ENCODE peak calls at places on chromosome 1, in seven cellular contexts. X is brain microvascular endothelial cell, T is fibroblast of mammary gland, O is endodermal cell, N is Caco-2, R is body of pancreas, W is AG04450. C is an unnamed sample.

GRCh38 chr1:115810609-115811008 is 30.3 kb downstream of the NHLH2 start:
- DNase-seq in X (no peak), T (no peak), O (no peak), N (no peak), R (no peak), W (no peak), C (no peak)

GRCh38 chr1:25503551-25504426 is 39.6 kb upstream of the LDLRAP1 start:
- DNase-seq in X (no peak), T (no peak), O (peak), N (peak), R (peak), W (no peak), C (no peak)

GRCh38 chr1:45815667-45816458 is 12.5 kb downstream of the MAST2 start:
- DNase-seq in X (peak), T (peak), O (no peak), N (no peak), R (no peak), W (no peak), C (no peak)

GRCh38 chr1:228304766-228305395 is 97.0 kb downstream of the OBSCN start:
- DNase-seq in X (no peak), T (no peak), O (peak), N (no peak), R (peak), W (no peak), C (peak)

GRCh38 chr1:183070923-183071618 is 47.9 kb downstream of the LAMC1 start:
- DNase-seq in X (peak), T (peak), O (no peak), N (no peak), R (no peak), W (peak), C (no peak)

GRCh38 chr1:15950763-15951295 is 25.1 kb downstream of the ZBTB17 start:
- DNase-seq in X (no peak), T (peak), O (no peak), N (no peak), R (no peak), W (no peak), C (peak)

GRCh38 chr1:168714012-168714411 is 15.0 kb downstream of the DPT start:
- DNase-seq in X (no peak), T (no peak), O (no peak), N (no peak), R (peak), W (no peak), C (no peak)

GRCh38 chr1:151934048-151934493 is 24.8 kb upstream of the THEM4 start:
- DNase-seq in X (peak), T (peak), O (peak), N (peak), R (peak), W (peak), C (no peak)

GRCh38 chr1:41144285-41144684 is 97.8 kb downstream of the SCMH1 start:
- DNase-seq in X (no peak), T (no peak), O (no peak), N (no peak), R (no peak), W (no peak), C (no peak)

GRCh38 chr1:66732407-66733166 is 19.7 kb upstream of the DYNLT5 start:
- DNase-seq in X (peak), T (peak), O (no peak), N (no peak), R (no peak), W (no peak), C (no peak)

GRCh38 chr1:234973426-234974250 is 155.0 kb downstream of the TOMM20 start:
- DNase-seq in X (no peak), T (no peak), O (peak), N (no peak), R (peak), W (no peak), C (peak)

GRCh38 chr1:111596499-111596898 is 23.1 kb upstream of the RAP1A start:
- DNase-seq in X (no peak), T (no peak), O (no peak), N (no peak), R (no peak), W (no peak), C (no peak)

GRCh38 chr1:51733793-51734522 is 117.1 kb downstream of the OSBPL9 start:
- DNase-seq in X (no peak), T (no peak), O (no peak), N (peak), R (no peak), W (no peak), C (no peak)

GRCh38 chr1:41109316-41110263 is 88.1 kb upstream of the SLFNL1 start:
- DNase-seq in X (peak), T (peak), O (no peak), N (peak), R (peak), W (peak), C (no peak)

GRCh38 chr1:8562222-8562621 is 244.3 kb downstream of the SLC45A1 start:
- DNase-seq in X (no peak), T (no peak), O (no peak), N (no peak), R (no peak), W (no peak), C (no peak)

GRCh38 chr1:47763456-47764171 is 233.6 kb downstream of the TRABD2B start:
- DNase-seq in X (peak), T (no peak), O (no peak), N (no peak), R (no peak), W (no peak), C (no peak)

GRCh38 chr1:6488602-6489382 is 2.7 kb downstream of the PLEKHG5 start:
- DNase-seq in X (no peak), T (no peak), O (no peak), N (no peak), R (no peak), W (no peak), C (no peak)

GRCh38 chr1:32426489-32427255 is 32.4 kb upstream of the BSDC1 start:
- DNase-seq in X (no peak), T (peak), O (peak), N (no peak), R (peak), W (no peak), C (no peak)

GRCh38 chr1:55081188-55081904 is 42.0 kb downstream of the PCSK9 start:
- DNase-seq in X (peak), T (peak), O (peak), N (no peak), R (no peak), W (peak), C (no peak)

GRCh38 chr1:38003261-38004250 is 1.8 kb downstream of the FHL3 start:
- DNase-seq in X (no peak), T (peak), O (peak), N (no peak), R (peak), W (no peak), C (peak)

GRCh38 chr1:215198021-215198420 is 115.5 kb downstream of the KCNK2 start:
- DNase-seq in X (no peak), T (peak), O (no peak), N (no peak), R (no peak), W (no peak), C (no peak)

GRCh38 chr1:41863683-41864082 is 55.0 kb downstream of the HIVEP3 start:
- DNase-seq in X (no peak), T (no peak), O (no peak), N (no peak), R (no peak), W (no peak), C (no peak)

GRCh38 chr1:842816-843215 is 80.9 kb upstream of the SAMD11 start:
- DNase-seq in X (no peak), T (no peak), O (no peak), N (no peak), R (no peak), W (no peak), C (no peak)

GRCh38 chr1:227556288-227556687 is 7.1 kb upstream of the ZNF678 start:
- DNase-seq in X (no peak), T (no peak), O (no peak), N (no peak), R (peak), W (no peak), C (no peak)

GRCh38 chr1:152968248-152968647 is 2.2 kb upstream of the SPRR4 start:
- DNase-seq in X (no peak), T (no peak), O (no peak), N (no peak), R (no peak), W (no peak), C (no peak)

GRCh38 chr1:228647523-228648444 is 87.5 kb upstream of the RHOU start:
- DNase-seq in X (peak), T (peak), O (peak), N (peak), R (peak), W (no peak), C (peak)

GRCh38 chr1:30462826-30463425 is 260.5 kb downstream of the MATN1 start:
- DNase-seq in X (no peak), T (no peak), O (no peak), N (no peak), R (no peak), W (no peak), C (no peak)

GRCh38 chr1:30461640-30462039 is 261.7 kb downstream of the MATN1 start:
- DNase-seq in X (no peak), T (no peak), O (no peak), N (no peak), R (peak), W (no peak), C (no peak)

GRCh38 chr1:30464187-30464617 is 259.2 kb downstream of the MATN1 start:
- DNase-seq in X (no peak), T (no peak), O (no peak), N (no peak), R (no peak), W (no peak), C (no peak)

GRCh38 chr1:30465096-30465495 is 258.3 kb downstream of the MATN1 start:
- DNase-seq in X (no peak), T (no peak), O (no peak), N (no peak), R (no peak), W (no peak), C (no peak)

DNA sequence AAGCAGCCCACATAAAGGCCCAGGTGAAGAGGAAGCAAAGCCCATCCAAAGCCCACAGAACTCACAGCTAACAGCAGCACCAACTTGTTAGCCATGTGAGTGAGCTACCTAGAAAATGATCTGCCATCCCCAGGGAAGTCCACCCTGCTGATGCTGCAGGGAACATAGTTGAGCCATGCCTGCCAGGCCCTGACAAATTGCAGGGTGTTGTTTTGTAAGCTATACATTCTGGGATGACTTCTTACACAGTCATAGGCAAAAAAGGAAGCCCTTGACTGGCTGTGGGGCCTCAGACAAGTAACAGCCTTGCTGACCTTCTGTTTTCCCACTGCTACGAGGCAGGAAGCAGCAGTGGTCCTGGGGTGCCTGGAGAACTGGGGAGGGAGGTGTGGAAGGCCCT is 262.7 kb downstream of the MATN1 start:
- DNase-seq in X (no peak), T (no peak), O (no peak), N (no peak), R (no peak), W (no peak), C (no peak)
- TF ChIP-seq CTCF in X (no peak), T (no peak), O (no peak), N (no peak), R (no peak), W (no peak), C (no peak)

GRCh38 chr1:207224666-207225065 is 96.8 kb upstream of the CD55 start:
- DNase-seq in X (no peak), T (no peak), O (no peak), N (no peak), R (no peak), W (no peak), C (no peak)
- TF ChIP-seq CTCF in X (no peak), T (no peak), O (no peak), N (no peak), R (no peak), W (no peak), C (no peak)

GRCh38 chr1:99646885-99647284 is 972 bp downstream of the PALMD start:
- DNase-seq in X (no peak), T (no peak), O (no peak), N (no peak), R (no peak), W (no peak), C (no peak)

GRCh38 chr1:99647460-99647859 is 1.5 kb downstream of the PALMD start:
- DNase-seq in X (no peak), T (no peak), O (no peak), N (no peak), R (no peak), W (no peak), C (no peak)

GRCh38 chr1:99644302-99645004 is 1.5 kb upstream of the PALMD start:
- DNase-seq in X (no peak), T (no peak), O (no peak), N (no peak), R (no peak), W (no peak), C (no peak)

GRCh38 chr1:99645199-99645598 is 714 bp upstream of the PALMD start:
- DNase-seq in X (no peak), T (peak), O (no peak), N (peak), R (peak), W (no peak), C (no peak)

GRCh38 chr1:99645699-99646531 is at the start of gene PALMD:
- DNase-seq in X (no peak), T (peak), O (peak), N (peak), R (peak), W (no peak), C (no peak)
- TF ChIP-seq CTCF in X (no peak), T (no peak), O (no peak), N (no peak), R (no peak), W (no peak), C (no peak)

DNA sequence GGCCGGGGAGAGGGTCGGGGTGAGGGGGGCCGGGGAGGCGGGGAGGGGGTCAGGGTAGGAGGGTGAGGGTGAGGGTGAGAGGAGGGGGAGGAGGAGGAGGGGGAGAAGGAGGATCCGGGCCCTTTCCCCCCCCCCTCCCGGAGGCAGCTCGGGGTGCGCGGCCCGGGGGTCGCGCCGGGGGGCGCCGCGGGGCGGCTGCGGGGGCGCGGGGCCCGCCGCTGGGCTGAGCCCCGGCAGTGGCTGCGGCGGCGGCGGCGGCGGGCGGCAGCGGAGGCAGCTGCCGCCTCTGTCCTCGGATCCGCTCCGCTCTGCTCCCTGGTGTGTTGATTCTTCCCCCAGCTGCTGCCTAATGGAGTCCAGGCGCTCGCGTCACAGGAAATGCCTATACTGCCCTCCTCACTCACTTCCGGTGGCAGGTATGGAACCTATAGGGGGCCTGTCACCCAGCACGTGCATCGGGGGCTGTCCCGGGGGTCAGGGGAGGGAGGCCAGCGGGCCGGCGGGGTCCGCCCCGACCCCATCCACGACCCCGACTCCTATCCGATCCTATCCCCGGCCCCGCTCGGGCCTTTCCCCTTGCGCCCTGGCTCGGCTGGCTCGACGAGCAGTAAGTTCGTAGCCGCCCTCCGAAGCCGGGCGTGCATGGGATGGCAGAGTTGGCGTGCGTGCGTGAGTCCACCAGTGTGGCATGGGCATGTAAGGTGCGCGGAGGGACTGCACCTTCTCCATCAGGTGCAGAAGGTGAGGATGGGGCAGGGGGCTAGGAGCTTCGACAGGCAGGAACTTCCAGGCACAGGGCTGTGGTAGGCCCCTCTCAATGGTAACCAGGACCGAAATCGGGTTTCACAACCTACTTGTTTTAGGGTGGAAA is at the start of gene WDR26:
- DNase-seq in X (peak), T (peak), O (peak), N (peak), R (peak), W (no peak), C (peak)
- TF ChIP-seq CTCF in X (peak), T (no peak), O (peak), N (no peak), R (peak), W (peak), C (no peak)

DNA sequence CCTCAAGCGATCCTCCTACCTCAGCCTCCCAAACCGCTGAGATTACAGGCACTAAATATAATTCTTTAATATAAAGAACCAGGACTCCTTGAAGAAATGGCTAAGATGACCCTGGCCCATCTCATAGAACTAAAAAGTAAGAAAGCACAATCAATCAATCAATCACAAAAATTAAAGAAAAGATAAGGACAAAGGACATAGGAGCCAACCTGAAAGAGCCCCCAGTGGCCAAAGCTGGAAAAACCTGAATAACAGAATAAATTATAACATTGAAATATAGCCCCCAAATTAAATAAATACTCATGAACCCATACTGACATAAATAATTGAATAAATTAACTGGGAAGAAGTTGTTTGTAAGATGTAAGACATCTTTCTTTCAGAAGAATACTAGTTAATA is 8.9 kb downstream of the NUP210L start:
- DNase-seq in X (no peak), T (no peak), O (no peak), N (no peak), R (no peak), W (no peak), C (no peak)
- TF ChIP-seq CTCF in X (peak), T (peak), O (peak), N (peak), R (peak), W (peak), C (no peak)

C was measured in ascending aorta.